ENCODE peak calls at places on chromosomes 5 and 9, in four cellular contexts. W, B, E and J are unnamed samples.

GRCh38 chr5:88675758-88676636 is 207.0 kb downstream of the MEF2C start:
- DNase-seq in W (peak), B (no peak), E (no peak), J (no peak)

GRCh38 chr9:32698706-32699277 is 63.3 kb upstream of the TAF1L start:
- DNase-seq in W (no peak), B (no peak), E (no peak), J (no peak)

GRCh38 chr5:136631176-136631575 is 265.8 kb upstream of the TRPC7 start:
- DNase-seq in W (peak), B (no peak), E (no peak), J (no peak)

GRCh38 chr5:151642472-151643140 is 44.1 kb downstream of the SPARC start:
- DNase-seq in W (no peak), B (no peak), E (no peak), J (no peak)

GRCh38 chr5:145166173-145166572 is 669.0 kb downstream of the PRELID2 start:
- DNase-seq in W (no peak), B (no peak), E (no peak), J (no peak)

GRCh38 chr5:141866111-141866510 is 12.1 kb downstream of the PCDH1 start:
- DNase-seq in W (no peak), B (no peak), E (no peak), J (no peak)

GRCh38 chr9:92735907-92736600 is 28.6 kb downstream of the BICD2 start:
- DNase-seq in W (no peak), B (no peak), E (no peak), J (no peak)

GRCh38 chr5:95715799-95716461 is 15.2 kb upstream of the RHOBTB3 start:
- DNase-seq in W (peak), B (no peak), E (peak), J (peak)

GRCh38 chr9:110464321-110464720 is 115.2 kb downstream of the SVEP1 start:
- DNase-seq in W (no peak), B (no peak), E (no peak), J (no peak)

GRCh38 chr5:174300118-174300940 is 254.8 kb downstream of the NSG2 start:
- DNase-seq in W (no peak), B (no peak), E (no peak), J (no peak)

GRCh38 chr9:38682713-38683112 is 37.2 kb downstream of the FAM240B start:
- DNase-seq in W (peak), B (peak), E (peak), J (peak)

GRCh38 chr5:172920995-172921394 is 38.2 kb upstream of the RPL26L1 start:
- DNase-seq in W (no peak), B (no peak), E (no peak), J (no peak)

GRCh38 chr5:138603521-138603920 is 28.3 kb upstream of the HSPA9 start:
- DNase-seq in W (peak), B (no peak), E (no peak), J (peak)

GRCh38 chr9:114823416-114823815 is 17.6 kb upstream of the TNFSF15 start:
- DNase-seq in W (no peak), B (no peak), E (no peak), J (no peak)

GRCh38 chr9:33813712-33814641 is 3.0 kb upstream of the UBE2R2 start:
- DNase-seq in W (peak), B (no peak), E (peak), J (peak)

GRCh38 chr9:114521846-114522245 is 16.6 kb upstream of the WHRN start:
- DNase-seq in W (no peak), B (no peak), E (no peak), J (no peak)

GRCh38 chr5:150124111-150124557 is 31.5 kb downstream of the PDGFRB start:
- DNase-seq in W (no peak), B (no peak), E (no peak), J (no peak)

GRCh38 chr5:69046375-69046957 is 47.3 kb upstream of the SLC30A5 start:
- DNase-seq in W (peak), B (no peak), E (no peak), J (no peak)
- H3K4me3 ChIP-seq in W (no peak), B (no peak), E (no peak), J (no peak)

GRCh38 chr5:82165740-82166530 is 112.2 kb downstream of the RPS23 start:
- DNase-seq in W (peak), B (peak), E (peak), J (peak)
- TF ChIP-seq CTCF in W (peak), B (peak), E (peak), J (peak)

DNA sequence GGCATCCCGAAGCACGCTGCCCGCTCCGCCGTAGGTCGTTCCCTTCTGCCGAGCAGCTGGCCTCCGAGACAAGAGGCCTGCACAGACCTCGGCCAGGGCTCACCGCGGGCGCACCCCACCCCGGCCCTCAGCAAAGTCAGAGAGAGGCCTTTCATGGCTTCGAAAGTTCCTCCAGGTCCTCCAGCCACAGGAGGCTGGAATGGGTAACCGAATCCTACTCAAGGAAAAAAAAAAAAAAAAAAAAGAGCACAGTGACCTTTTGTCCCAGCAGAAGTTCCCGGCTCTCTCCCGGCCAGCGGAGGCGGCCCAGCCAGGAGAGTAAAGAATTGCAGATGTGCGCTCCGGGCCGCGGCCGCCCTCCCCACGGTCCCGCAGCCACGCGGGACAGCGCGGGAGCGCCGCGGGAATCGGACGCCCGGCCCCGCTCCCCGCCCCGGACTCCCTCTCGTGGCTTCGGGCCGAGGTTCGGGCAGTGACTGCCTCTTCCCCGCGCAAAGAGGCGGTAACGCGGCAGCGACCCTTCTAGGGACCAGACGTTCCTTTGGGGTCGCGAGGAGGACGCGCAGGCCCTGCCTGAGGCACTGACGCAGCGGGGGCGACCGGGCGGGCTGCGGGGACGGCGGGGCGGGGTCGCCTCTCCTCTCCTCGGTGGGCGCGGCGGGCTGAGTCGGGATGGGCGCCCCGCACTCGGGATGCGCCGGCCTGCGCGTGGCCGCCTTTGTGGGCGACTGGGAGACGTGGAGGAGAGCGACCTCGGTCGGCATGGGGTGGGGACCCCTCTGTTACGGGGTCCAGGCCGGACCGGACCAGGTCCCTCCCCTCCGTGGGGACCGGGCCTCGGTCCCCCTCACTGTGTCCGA is 790 bp downstream of the GFPT2 start:
- DNase-seq in W (peak), B (no peak), E (no peak), J (no peak)
- H3K4me3 ChIP-seq in W (peak), B (peak), E (peak), J (peak)

DNA sequence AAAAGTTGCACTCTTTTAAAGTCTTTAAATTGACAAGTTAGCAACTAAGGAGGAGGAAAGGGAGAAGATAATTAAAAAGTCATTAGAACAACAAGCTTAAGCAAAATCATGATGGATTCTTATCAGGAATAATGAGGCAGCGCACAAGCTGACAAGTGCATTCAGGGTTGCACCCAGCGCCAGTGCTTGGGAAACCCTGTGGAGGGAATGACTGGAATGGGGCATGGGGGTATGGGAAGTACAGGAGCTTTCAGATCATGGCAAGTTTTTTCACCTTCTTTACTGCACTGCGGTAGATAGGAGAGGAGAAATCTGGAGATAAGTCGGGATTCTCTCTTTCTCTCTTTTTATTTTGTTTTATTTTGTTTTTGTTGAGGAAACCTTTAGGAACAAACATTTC is 117.9 kb upstream of the CKMT2 start:
- DNase-seq in W (no peak), B (no peak), E (no peak), J (no peak)
- TF ChIP-seq CTCF in W (no peak), B (no peak), E (no peak), J (no peak)

DNA sequence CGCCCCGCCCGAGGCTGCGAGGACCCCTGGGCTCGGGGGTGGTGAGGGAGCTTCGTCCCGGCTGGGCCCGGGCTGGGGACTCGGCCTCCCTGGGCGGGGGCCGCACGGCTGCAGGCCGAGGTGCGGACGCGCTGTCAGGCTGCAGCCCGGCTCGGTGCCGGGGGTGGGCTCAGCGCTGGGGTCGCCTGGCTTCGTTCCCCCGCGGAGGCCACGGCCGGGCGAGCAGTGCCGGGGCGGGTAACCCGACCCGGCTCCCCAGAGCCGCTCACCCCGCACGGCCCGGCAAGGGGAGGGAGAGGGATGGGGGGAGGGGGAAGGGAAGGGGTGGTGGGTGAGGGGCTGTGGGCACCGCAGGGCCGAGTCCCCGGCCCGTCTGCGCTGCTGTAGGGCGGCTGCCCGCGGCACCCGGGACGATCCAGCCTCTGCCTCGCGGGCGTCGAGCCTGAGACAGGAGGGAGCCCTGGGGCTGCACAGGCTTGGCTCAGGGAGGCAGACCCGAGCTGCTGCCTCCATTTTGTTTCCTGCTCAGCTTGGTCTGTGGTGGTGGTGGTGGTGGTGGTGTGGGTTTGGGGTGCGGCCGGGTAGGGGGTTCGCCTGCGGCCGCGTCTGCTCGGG is 962 bp upstream of the NSD1 start:
- DNase-seq in W (peak), B (no peak), E (no peak), J (no peak)
- H3K4me3 ChIP-seq in W (no peak), B (no peak), E (peak), J (peak)

GRCh38 chr5:180115326-180116076 is 43.9 kb upstream of the RNF130 start:
- DNase-seq in W (no peak), B (no peak), E (no peak), J (no peak)

GRCh38 chr5:180116077-180116375 is 44.5 kb upstream of the RNF130 start:
- DNase-seq in W (no peak), B (no peak), E (no peak), J (no peak)

GRCh38 chr5:180117378-180117725 is 45.8 kb upstream of the RNF130 start:
- DNase-seq in W (no peak), B (no peak), E (no peak), J (no peak)

GRCh38 chr5:180118391-180118791 is 46.8 kb upstream of the RNF130 start:
- DNase-seq in W (no peak), B (no peak), E (no peak), J (no peak)

GRCh38 chr5:180116441-180117377 is 45.1 kb upstream of the RNF130 start:
- DNase-seq in W (no peak), B (no peak), E (no peak), J (no peak)
- TF ChIP-seq CTCF in W (no peak), B (no peak), E (no peak), J (peak)

GRCh38 chr9:7613931-7614330 is 185.6 kb downstream of the DMAC1 start:
- DNase-seq in W (no peak), B (no peak), E (no peak), J (no peak)
- H3K4me3 ChIP-seq in W (no peak), B (no peak), E (no peak), J (no peak)

GRCh38 chr5:108836492-108836891 is 88.8 kb downstream of the FER start:
- DNase-seq in W (no peak), B (no peak), E (no peak), J (no peak)
- TF ChIP-seq CTCF in W (no peak), B (no peak), E (no peak), J (no peak)